ENCODE peak calls at places on chromosomes 13 and 19, in four cellular contexts. V is coronary artery; B is CD8-positive, alpha-beta memory T cell; I is Caco-2. P is an unnamed sample.

GRCh38 chr19:47109541-47110375 is 3.8 kb downstream of the ZC3H4 start:
- DNase-seq in V (no peak), B (peak; percentile 31), I (no peak), P (no peak)

GRCh38 chr13:23505007-23505406 is 65.2 kb upstream of the TNFRSF19 start:
- DNase-seq in V (no peak), B (no peak), I (no peak), P (no peak)

GRCh38 chr13:96792736-96793444 is 201.4 kb downstream of the OXGR1 start:
- DNase-seq in V (no peak), B (no peak), I (no peak), P (no peak)

GRCh38 chr19:3606690-3607289 is at the start of gene TBXA2R:
- DNase-seq in V (peak; percentile 92), B (peak; percentile 54), I (no peak), P (no peak)

GRCh38 chr19:42018503-42019193 is 24.6 kb upstream of the ATP1A3 start:
- DNase-seq in V (no peak), B (no peak), I (no peak), P (no peak)

GRCh38 chr13:98285317-98285716 is 108.2 kb upstream of the RNF113B start:
- DNase-seq in V (no peak), B (no peak), I (no peak), P (no peak)

GRCh38 chr19:46998445-46999142 is 21.0 kb upstream of the NPAS1 start:
- DNase-seq in V (no peak), B (no peak), I (no peak), P (no peak)

GRCh38 chr19:39531834-39532232 is 819 bp downstream of the EID2B start:
- DNase-seq in V (no peak), B (no peak), I (no peak), P (no peak)

GRCh38 chr13:102598061-102598460 is 1.3 kb downstream of the TPP2 start:
- DNase-seq in V (no peak), B (no peak), I (no peak), P (no peak)

GRCh38 chr19:39144487-39145071 is 19.0 kb downstream of the PAK4 start:
- DNase-seq in V (no peak), B (no peak), I (no peak), P (no peak)

GRCh38 chr13:67557642-67558241 is 327.6 kb upstream of the PCDH9 start:
- DNase-seq in V (no peak), B (no peak), I (no peak), P (no peak)

GRCh38 chr19:50428768-50429463 is 3.8 kb upstream of the MYBPC2 start:
- DNase-seq in V (no peak), B (no peak), I (no peak), P (no peak)

GRCh38 chr19:50425581-50425980 is 6.8 kb downstream of the SPIB start:
- DNase-seq in V (no peak), B (no peak), I (no peak), P (no peak)

GRCh38 chr19:50427997-50428425 is 4.7 kb upstream of the MYBPC2 start:
- DNase-seq in V (peak; percentile 85), B (peak; percentile 23), I (no peak), P (peak; percentile 25)

GRCh38 chr19:50430888-50431342 is 1.8 kb upstream of the MYBPC2 start:
- DNase-seq in V (no peak), B (no peak), I (no peak), P (no peak)

DNA sequence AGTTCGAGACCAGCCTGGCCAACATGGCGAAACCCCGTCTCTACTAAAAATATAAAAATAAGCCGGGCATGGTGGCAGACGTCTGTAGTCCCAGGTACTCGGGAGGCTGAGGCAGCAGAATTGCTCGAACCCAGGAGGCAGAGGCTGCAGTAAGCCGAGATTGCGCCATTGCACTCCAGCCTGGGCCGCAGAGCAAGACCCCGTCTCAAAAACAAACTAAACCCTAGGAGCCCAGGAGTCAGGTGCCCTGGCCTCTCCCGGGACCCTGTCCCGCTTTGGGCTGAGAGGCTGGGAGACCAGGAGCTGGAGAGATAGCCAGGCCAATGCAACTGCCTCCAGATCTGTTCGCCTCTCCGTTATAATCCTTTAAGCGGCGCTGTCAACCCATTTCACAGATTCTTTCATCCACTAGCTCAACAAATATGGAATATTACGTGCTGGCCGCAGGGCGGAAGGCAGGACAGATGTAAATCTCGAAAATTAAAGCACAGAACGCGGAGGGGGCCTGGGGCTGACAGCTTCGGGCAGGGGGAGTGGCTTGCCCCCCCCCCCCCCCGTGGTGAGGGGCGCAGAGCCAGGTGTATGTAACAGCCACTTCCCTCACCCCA is 5.3 kb upstream of the MYBPC2 start:
- DNase-seq in V (no peak), B (no peak), I (no peak), P (no peak)
- H3K4me3 ChIP-seq in V (peak overlapping the region; percentile 55), B (no peak overlapping the region), I (no peak overlapping the region), P (no peak overlapping the region)

GRCh38 chr19:1247747-1248453 is 483 bp upstream of the MIDN start:
- DNase-seq in V (no peak), B (peak; percentile 66), I (no peak), P (no peak)
- H3K4me3 ChIP-seq in V (peak overlapping the region; percentile 96), B (no peak overlapping the region), I (peak overlapping the region; percentile 88), P (peak overlapping the region; percentile 83)

GRCh38 chr19:36379510-36379819 is 464 bp upstream of the ZFP14 start:
- DNase-seq in V (no peak), B (no peak), I (no peak), P (no peak)
- H3K4me3 ChIP-seq in V (peak overlapping the region; percentile 83), B (peak overlapping the region; percentile 77), I (peak overlapping the region; percentile 94), P (peak overlapping the region; percentile 57)

GRCh38 chr19:50657672-50658437 is 8.6 kb downstream of the C19orf81 start:
- DNase-seq in V (peak; percentile 80), B (peak; percentile 78), I (peak; percentile 39), P (peak; percentile 72)
- H3K4me3 ChIP-seq in V (peak overlapping the region; percentile 61), B (peak overlapping the region; percentile 35), I (no peak overlapping the region), P (no peak overlapping the region)

P was measured in MM.1S.